ENCODE peak calls at places on chromosome 20, in eight cellular contexts. O is aorta; L is GM23248; X is transverse colon; R is choroid plexus epithelial cell; U is BJ; B is cardiac fibroblast; T is naive thymus-derived CD4-positive, alpha-beta T cell. D is an unnamed sample.
A peak's percentile ranks its signal among the peaks of the same experiment; 100 is the strongest.

GRCh38 chr20:45041464-45042337 is 59.2 kb downstream of the KCNS1 start:
- DNase-seq in O (no peak), L (peak; percentile 82), X (peak; percentile 14), R (peak; percentile 69), U (no peak), B (peak; percentile 59), T (no peak), D (peak; percentile 52)

GRCh38 chr20:37042986-37043972 is 52.5 kb downstream of the RBL1 start:
- DNase-seq in O (no peak), L (no peak), X (peak; percentile 9), R (no peak), U (no peak), B (no peak), T (peak; percentile 36), D (no peak)

GRCh38 chr20:9100721-9101120 is 31.8 kb downstream of the PLCB4 start:
- DNase-seq in O (no peak), L (no peak), X (no peak), R (no peak), U (no peak), B (no peak), T (no peak), D (no peak)

GRCh38 chr20:48224531-48224930 is 439.2 kb upstream of the SULF2 start:
- DNase-seq in O (no peak), L (peak; percentile 11), X (no peak), R (no peak), U (no peak), B (no peak), T (no peak), D (peak; percentile 2)

GRCh38 chr20:61391812-61392520 is 139.9 kb downstream of the CDH4 start:
- DNase-seq in O (peak; percentile 70), L (peak; percentile 7), X (no peak), R (no peak), U (no peak), B (no peak), T (no peak), D (no peak)

GRCh38 chr20:1438361-1438760 is 28.3 kb downstream of the NSFL1C start:
- DNase-seq in O (no peak), L (no peak), X (no peak), R (no peak), U (no peak), B (no peak), T (no peak), D (no peak)

GRCh38 chr20:25532015-25532751 is 53.1 kb downstream of the NINL start:
- DNase-seq in O (no peak), L (no peak), X (no peak), R (no peak), U (no peak), B (no peak), T (no peak), D (no peak)

GRCh38 chr20:36572701-36573102 is 695 bp upstream of the TGIF2 start:
- DNase-seq in O (no peak), L (peak; percentile 48), X (peak; percentile 31), R (peak; percentile 35), U (no peak), B (peak; percentile 15), T (no peak), D (peak; percentile 24)

GRCh38 chr20:4227085-4227821 is 211.9 kb upstream of the RNF24 start:
- DNase-seq in O (no peak), L (peak; percentile 87), X (no peak), R (peak; percentile 76), U (peak; percentile 30), B (peak; percentile 70), T (no peak), D (peak; percentile 66)

GRCh38 chr20:843908-844307 is 10.4 kb downstream of the FAM110A start:
- DNase-seq in O (no peak), L (no peak), X (peak; percentile 47), R (no peak), U (no peak), B (no peak), T (no peak), D (no peak)

GRCh38 chr20:35049776-35050352 is 42.7 kb downstream of the TRPC4AP start:
- DNase-seq in O (no peak), L (no peak), X (no peak), R (peak; percentile 26), U (peak; percentile 23), B (no peak), T (no peak), D (peak; percentile 32)

GRCh38 chr20:17871181-17871580 is 97.4 kb downstream of the SNX5 start:
- DNase-seq in O (no peak), L (peak; percentile 32), X (no peak), R (peak; percentile 53), U (no peak), B (peak; percentile 35), T (no peak), D (peak; percentile 33)

GRCh38 chr20:610130-611046 is at the start of gene TCF15:
- DNase-seq in O (no peak), L (peak; percentile 19), X (no peak), R (peak; percentile 12), U (no peak), B (no peak), T (no peak), D (no peak)

GRCh38 chr20:46680684-46681031 is 8.6 kb downstream of the TP53RK start:
- DNase-seq in O (no peak), L (no peak), X (no peak), R (no peak), U (no peak), B (no peak), T (no peak), D (no peak)

GRCh38 chr20:17895641-17896246 is 72.8 kb downstream of the SNX5 start:
- DNase-seq in O (peak; percentile 93), L (peak; percentile 89), X (peak; percentile 58), R (peak; percentile 58), U (no peak), B (peak; percentile 60), T (no peak), D (peak; percentile 63)

GRCh38 chr20:57374931-57375651 is 16.1 kb upstream of the RBM38 start:
- DNase-seq in O (peak; percentile 75), L (no peak), X (peak; percentile 28), R (no peak), U (no peak), B (no peak), T (no peak), D (no peak)
- H3K4me3 ChIP-seq in O (no peak overlapping the region), L (no peak overlapping the region), X (peak overlapping the region; percentile 1), R (no peak overlapping the region), U (no peak overlapping the region), B (no peak overlapping the region), T (no peak overlapping the region), D (no peak overlapping the region)

GRCh38 chr20:63846128-63846771 is 15.0 kb upstream of the ABHD16B start:
- DNase-seq in O (peak; percentile 82), L (peak; percentile 50), X (no peak), R (peak; percentile 61), U (no peak), B (peak; percentile 68), T (no peak), D (no peak)
- H3K4me3 ChIP-seq in O (no peak overlapping the region), L (no peak overlapping the region), X (no peak overlapping the region), R (peak overlapping the region; percentile 34), U (no peak overlapping the region), B (peak overlapping the region; percentile 3), T (no peak overlapping the region), D (no peak overlapping the region)

DNA sequence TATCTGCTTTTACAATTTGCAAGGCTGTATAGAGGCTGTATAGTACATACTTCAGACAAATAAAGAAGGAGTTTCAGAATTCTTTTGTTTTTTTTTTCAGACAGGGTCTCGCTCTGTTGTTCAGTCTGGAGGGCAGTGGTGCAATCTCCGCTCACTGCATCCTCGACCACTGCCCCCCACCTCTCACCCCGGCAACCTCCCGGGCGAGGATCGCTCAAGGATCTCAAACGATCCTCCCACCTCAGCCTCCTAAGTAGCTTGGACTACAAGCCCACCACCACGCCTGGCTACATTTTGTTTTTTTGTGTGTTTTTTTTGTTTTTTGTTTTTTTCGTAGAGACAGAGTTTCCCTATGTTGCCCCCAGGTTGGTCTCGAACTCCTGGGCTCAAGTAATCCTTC is 1.8 kb downstream of the FASTKD5 start:
- DNase-seq in O (peak; percentile 48), L (no peak), X (no peak), R (no peak), U (no peak), B (no peak), T (no peak), D (no peak)
- H3K4me3 ChIP-seq in O (no peak overlapping the region), L (peak overlapping the region; percentile 89), X (peak overlapping the region; percentile 96), R (no peak overlapping the region), U (no peak overlapping the region), B (no peak overlapping the region), T (peak overlapping the region; percentile 27), D (no peak overlapping the region)

DNA sequence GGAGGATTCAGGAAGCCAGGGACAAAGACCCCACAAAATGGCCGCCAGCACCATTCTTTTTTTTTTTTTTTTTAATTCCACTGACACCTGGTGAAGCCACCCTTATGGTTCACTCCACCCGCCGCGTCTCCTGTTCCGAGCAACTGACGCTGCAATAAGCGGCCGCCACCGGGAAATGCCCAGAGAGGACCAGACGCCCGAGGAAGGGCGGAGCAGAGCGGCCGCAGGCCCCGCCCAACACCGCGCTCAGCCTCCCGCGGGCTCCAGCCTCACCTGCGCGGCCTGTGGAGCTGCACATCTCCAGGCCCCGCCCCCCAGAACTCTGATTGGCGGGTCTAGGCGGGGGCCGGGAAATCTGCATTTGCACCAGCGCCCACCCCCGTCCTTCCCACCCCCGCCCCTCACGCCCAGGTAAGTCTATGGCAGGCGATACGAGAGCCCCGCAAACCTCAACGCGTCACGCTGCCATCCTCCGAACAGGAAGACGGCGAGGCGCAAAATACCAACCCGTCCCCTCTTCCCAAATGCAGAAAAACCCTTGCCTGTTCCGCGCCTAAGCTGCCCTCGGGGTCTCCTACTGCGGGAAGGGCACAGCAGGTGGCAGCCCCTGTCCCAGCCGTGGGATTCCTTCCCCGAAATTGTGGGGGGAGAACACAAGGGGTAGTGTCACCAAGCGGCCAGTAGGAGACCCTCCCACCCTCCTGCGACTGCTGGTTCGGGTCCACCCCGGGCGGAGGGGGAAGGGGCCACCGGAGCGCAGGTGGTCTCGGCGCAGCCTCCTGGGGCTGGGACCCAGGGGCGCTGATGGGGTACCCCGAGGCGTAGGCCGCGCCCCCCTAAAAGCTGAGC is 948 bp downstream of the ATP9A start:
- DNase-seq in O (peak; percentile 89), L (peak; percentile 61), X (peak; percentile 93), R (no peak), U (no peak), B (peak; percentile 22), T (no peak), D (peak; percentile 18)
- H3K4me3 ChIP-seq in O (peak overlapping the region; percentile 84), L (peak overlapping the region; percentile 82), X (peak overlapping the region; percentile 85), R (peak overlapping the region; percentile 67), U (peak overlapping the region; percentile 86), B (peak overlapping the region; percentile 71), T (peak overlapping the region; percentile 27), D (peak overlapping the region; percentile 80)

GRCh38 chr20:57330998-57331397 is 1.4 kb downstream of the SPO11 start:
- DNase-seq in O (no peak), L (peak; percentile 75), X (no peak), R (no peak), U (no peak), B (peak; percentile 6), T (no peak), D (no peak)
- H3K4me3 ChIP-seq in O (no peak overlapping the region), L (no peak overlapping the region), X (no peak overlapping the region), R (no peak overlapping the region), U (no peak overlapping the region), B (no peak overlapping the region), T (no peak overlapping the region), D (no peak overlapping the region)